ENCODE peak calls at places on chromosomes 1 and 21, in eight cellular contexts. Y is ovary, U is upper lobe of right lung, I is tibial nerve, Q is osteocyte, D is foreskin keratinocyte, R is psoas muscle, K is progenitor cell of endocrine pancreas. X is an unnamed sample.

GRCh38 chr1:94336991-94337390 is 81.2 kb upstream of the ABCD3 start:
- DNase-seq in Y (no peak), K (no peak), D (no peak), Q (no peak), U (no peak), I (no peak), R (no peak), X (no peak)

GRCh38 chr1:34188985-34189384 is 12.3 kb downstream of the C1orf94 start:
- DNase-seq in U (no peak), Y (no peak), D (no peak), I (no peak), K (no peak), R (no peak), Q (no peak), X (no peak)

GRCh38 chr1:109784551-109785252 is 21.0 kb upstream of the EPS8L3 start:
- DNase-seq in D (no peak), K (no peak), Y (no peak), I (no peak), R (no peak), U (peak), Q (no peak), X (no peak)

GRCh38 chr1:113947388-113948107 is 18.4 kb downstream of the HIPK1 start:
- DNase-seq in R (no peak), Q (no peak), K (no peak), U (no peak), D (no peak), Y (no peak), I (no peak), X (no peak)

GRCh38 chr1:115781343-115781742 is 12.8 kb upstream of the CASQ2 start:
- DNase-seq in Q (no peak), D (peak), I (no peak), U (no peak), Y (no peak), K (no peak), R (no peak), X (no peak)

GRCh38 chr1:42259059-42259738 is 75.8 kb downstream of the FOXJ3 start:
- DNase-seq in I (peak), U (no peak), D (peak), R (no peak), Q (no peak), Y (no peak), K (no peak), X (no peak)

GRCh38 chr1:162388615-162389014 is 7.1 kb downstream of the C1orf226 start:
- DNase-seq in D (no peak), I (no peak), K (no peak), Y (no peak), R (no peak), U (no peak), Q (peak), X (no peak)

GRCh38 chr1:56527548-56528302 is 51.6 kb downstream of the PLPP3 start:
- DNase-seq in R (no peak), I (no peak), D (no peak), K (no peak), Q (no peak), Y (peak), U (no peak), X (no peak)

GRCh38 chr1:23578997-23579363 is 19.7 kb upstream of the ID3 start:
- DNase-seq in K (no peak), Y (no peak), R (no peak), Q (no peak), I (no peak), D (no peak), U (no peak), X (no peak)

GRCh38 chr1:12179111-12179519 is 12.3 kb downstream of the TNFRSF1B start:
- DNase-seq in I (no peak), D (no peak), Q (no peak), U (no peak), R (no peak), Y (no peak), K (no peak), X (no peak)

GRCh38 chr21:46532080-46532479 is 72.8 kb downstream of the S100B start:
- DNase-seq in U (no peak), Q (no peak), Y (no peak), D (no peak), I (no peak), K (no peak), R (no peak), X (no peak)

GRCh38 chr1:32623775-32624174 is 26.6 kb downstream of the ZBTB8OS start:
- DNase-seq in U (no peak), Q (no peak), Y (no peak), I (no peak), R (no peak), K (no peak), D (no peak), X (no peak)

GRCh38 chr1:92623187-92623778 is 136.6 kb upstream of the GFI1 start:
- DNase-seq in U (no peak), Q (no peak), I (no peak), Y (no peak), K (no peak), D (no peak), R (no peak), X (no peak)

GRCh38 chr1:242470774-242471173 is 53.7 kb downstream of the PLD5 start:
- DNase-seq in R (no peak), I (no peak), U (no peak), D (no peak), Y (no peak), K (no peak), Q (no peak), X (no peak)

DNA sequence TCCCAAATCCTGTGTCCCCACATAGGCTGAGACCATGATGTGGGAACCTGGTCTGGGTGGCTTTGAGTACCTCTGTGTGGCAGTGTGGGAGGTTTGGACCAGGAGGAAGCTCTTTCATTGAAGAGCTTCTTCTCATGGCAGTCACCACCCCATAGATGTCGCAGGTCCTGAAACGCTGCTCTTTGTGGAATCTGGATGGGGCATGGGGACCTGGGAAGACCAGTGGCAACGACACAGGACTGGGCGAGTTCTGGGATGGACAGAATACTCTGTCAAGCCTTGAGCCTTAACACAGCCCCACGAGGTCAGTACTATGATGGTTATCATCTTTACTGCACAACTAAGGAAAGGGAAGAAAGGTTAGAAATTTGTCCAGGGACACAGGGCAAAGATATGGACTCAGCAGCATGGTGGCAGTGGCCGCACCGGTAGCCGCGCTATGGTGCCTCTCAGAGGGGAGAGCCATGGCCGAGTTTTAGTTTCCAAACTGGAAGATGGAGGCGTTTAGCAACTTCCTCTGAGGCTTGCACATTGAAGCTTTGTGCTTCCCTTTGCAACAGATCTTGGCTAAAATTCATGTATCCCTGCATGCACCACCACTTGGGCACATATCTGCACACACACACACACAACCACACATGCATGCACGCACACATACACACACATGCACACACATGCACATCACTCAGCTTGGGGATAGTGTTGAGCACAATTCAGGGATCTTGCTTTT is 117.7 kb upstream of the C1orf174 start:
- DNase-seq in Q (peak), I (no peak), D (no peak), U (no peak), R (no peak), K (no peak), Y (no peak), X (peak)
- TF ChIP-seq CTCF in Q (no peak), I (no peak), D (no peak), U (no peak), R (no peak), K (no peak), Y (no peak), X (no peak)

DNA sequence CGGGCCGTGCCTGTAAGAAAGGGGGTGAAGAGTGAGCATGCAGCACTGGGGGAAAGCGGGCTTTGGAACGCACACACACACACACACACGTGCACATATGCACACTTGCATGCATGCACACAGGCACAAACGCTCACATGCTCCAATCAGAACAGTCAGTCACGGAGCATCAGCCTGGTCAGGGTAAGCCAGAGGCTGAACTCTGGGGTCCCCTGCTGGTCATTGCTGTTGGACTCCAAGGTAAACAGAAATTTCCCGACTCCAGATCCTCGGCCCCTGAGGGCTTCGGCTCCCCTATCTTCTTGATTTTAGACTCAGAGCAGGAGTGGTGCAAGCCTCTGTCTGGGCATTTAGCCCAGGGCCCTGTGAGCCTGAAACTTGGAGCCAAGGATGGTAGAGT is 54.2 kb downstream of the SYT2 start:
- DNase-seq in Y (no peak), D (no peak), U (no peak), Q (no peak), K (no peak), I (no peak), R (no peak), X (no peak)
- TF ChIP-seq CTCF in Y (no peak), D (peak), U (no peak), Q (peak), K (peak), I (no peak), R (no peak), X (no peak)

GRCh38 chr1:201678264-201679101 is 139.6 kb downstream of the NAV1 start:
- DNase-seq in I (no peak), K (no peak), R (no peak), D (no peak), Y (no peak), U (no peak), Q (no peak), X (no peak)
- TF ChIP-seq CTCF in I (no peak), K (no peak), R (no peak), D (no peak), Y (no peak), U (no peak), Q (no peak), X (no peak)

GRCh38 chr21:45386728-45387371 is 18.1 kb upstream of the COL18A1 start:
- DNase-seq in K (no peak), D (peak), R (peak), I (peak), Y (peak), U (peak), Q (no peak), X (no peak)
- TF ChIP-seq CTCF in K (no peak), D (peak), R (no peak), I (no peak), Y (peak), U (no peak), Q (peak), X (no peak)

GRCh38 chr1:153553691-153554608 is 4.9 kb upstream of the S100A3 start:
- DNase-seq in K (no peak), Q (no peak), U (peak), R (no peak), D (peak), I (no peak), Y (no peak), X (no peak)

GRCh38 chr1:153550827-153551512 is 1.9 kb upstream of the S100A3 start:
- DNase-seq in U (peak), Y (no peak), I (no peak), R (no peak), Q (no peak), D (peak), K (no peak), X (no peak)

GRCh38 chr1:153550398-153550758 is 1.3 kb upstream of the S100A3 start:
- DNase-seq in R (no peak), D (peak), Y (no peak), U (peak), K (no peak), Q (no peak), I (no peak), X (no peak)

GRCh38 chr1:153553096-153553495 is 4.0 kb upstream of the S100A3 start:
- DNase-seq in D (no peak), I (no peak), R (no peak), K (no peak), U (peak), Y (no peak), Q (no peak), X (no peak)

GRCh38 chr1:153552335-153552734 is 3.3 kb upstream of the S100A3 start:
- DNase-seq in D (peak), I (no peak), Y (no peak), Q (no peak), U (peak), K (no peak), R (no peak), X (no peak)
- TF ChIP-seq CTCF in D (peak), I (no peak), Y (no peak), Q (no peak), U (no peak), K (no peak), R (no peak), X (no peak)